ENCODE peak calls at places on chromosome 18, in seven cellular contexts. R is astrocyte of the spinal cord; I is AG08395; Z is activated naive CD4-positive, alpha-beta T cell treated with Interleukin-2 at 50 U/mL for 16 hours; Q is neural crest cell; M is K562; P is memory B cell. J is an unnamed sample.

GRCh38 chr18:65753520-65753919 is 2.7 kb downstream of the CDH7 start:
- DNase-seq in R (peak), I (no peak), Z (no peak), Q (peak), M (no peak), P (no peak), J (peak)

GRCh38 chr18:9328776-9329175 is 5.8 kb upstream of the TWSG1 start:
- DNase-seq in R (no peak), I (no peak), Z (no peak), Q (no peak), M (no peak), P (no peak), J (no peak)

GRCh38 chr18:29660777-29661176 is 1381.8 kb downstream of the DSC3 start:
- DNase-seq in R (no peak), I (no peak), Z (no peak), Q (no peak), M (no peak), P (no peak), J (no peak)

GRCh38 chr18:59685501-59685900 is 11.7 kb downstream of the CCBE1 start:
- DNase-seq in R (peak), I (no peak), Z (no peak), Q (no peak), M (no peak), P (no peak), J (no peak)

GRCh38 chr18:75638597-75639467 is 211.3 kb upstream of the SMIM21 start:
- DNase-seq in R (peak), I (peak), Z (no peak), Q (peak), M (no peak), P (no peak), J (peak)

GRCh38 chr18:23593720-23594119 is 7.4 kb upstream of the NPC1 start:
- DNase-seq in R (peak), I (peak), Z (no peak), Q (no peak), M (no peak), P (no peak), J (peak)

GRCh38 chr18:14917311-14917710 is 169.3 kb downstream of the ANKRD30B start:
- DNase-seq in R (no peak), I (no peak), Z (no peak), Q (no peak), M (no peak), P (no peak), J (no peak)

GRCh38 chr18:43271593-43272432 is 5.5 kb downstream of the SYT4 start:
- DNase-seq in R (peak), I (peak), Z (no peak), Q (peak), M (peak), P (peak), J (peak)

GRCh38 chr18:74806073-74806472 is 208.4 kb downstream of the ZNF407 start:
- DNase-seq in R (no peak), I (no peak), Z (no peak), Q (no peak), M (no peak), P (no peak), J (peak)

GRCh38 chr18:28198588-28198987 is 21.7 kb upstream of the CDH2 start:
- DNase-seq in R (no peak), I (no peak), Z (no peak), Q (no peak), M (no peak), P (no peak), J (no peak)

GRCh38 chr18:58793361-58793760 is 71.3 kb upstream of the ZNF532 start:
- DNase-seq in R (peak), I (peak), Z (no peak), Q (no peak), M (no peak), P (no peak), J (peak)

GRCh38 chr18:63987743-63988142 is 17.9 kb downstream of the SERPINB8 start:
- DNase-seq in R (no peak), I (no peak), Z (no peak), Q (no peak), M (no peak), P (no peak), J (no peak)

GRCh38 chr18:49514577-49514976 is 27.5 kb upstream of the C18orf32 start:
- DNase-seq in R (no peak), I (no peak), Z (no peak), Q (no peak), M (no peak), P (no peak), J (no peak)

GRCh38 chr18:35415511-35416427 is 38.6 kb upstream of the ZNF396 start:
- DNase-seq in R (peak), I (peak), Z (no peak), Q (no peak), M (no peak), P (no peak), J (no peak)

GRCh38 chr18:74248189-74248975 is 43.4 kb downstream of the CYB5A start:
- DNase-seq in R (no peak), I (no peak), Z (no peak), Q (no peak), M (no peak), P (no peak), J (no peak)

GRCh38 chr18:32389868-32390267 is 80.8 kb downstream of the GAREM1 start:
- DNase-seq in R (no peak), I (no peak), Z (no peak), Q (no peak), M (no peak), P (no peak), J (peak)

J was measured in MCF 10A.